ENCODE peak calls at places on chromosomes 2 and 18, in seven cellular contexts. One of them, this sample, is unnamed.

GRCh38 chr2:165149439-165149838 is 54.4 kb downstream of the SCN3A start:
- DNase-seq in mesenchymal stem cell: no peak
- DNase-seq in trophoblast cell: no peak
- DNase-seq in H1: no peak
- DNase-seq in H9: no peak
- DNase-seq in IMR-90: no peak
- DNase-seq in mesendoderm: no peak
- DNase-seq in this sample: no peak

GRCh38 chr18:8854962-8855361 is 149.6 kb downstream of the MTCL1 start:
- DNase-seq in mesenchymal stem cell: peak; percentile 33
- DNase-seq in H1: no peak
- DNase-seq in mesendoderm: no peak
- DNase-seq in IMR-90: peak; percentile 31
- DNase-seq in H9: no peak
- DNase-seq in trophoblast cell: no peak
- DNase-seq in this sample: no peak

GRCh38 chr2:28449489-28450395 is 46.1 kb upstream of the PLB1 start:
- DNase-seq in H1: no peak
- DNase-seq in mesenchymal stem cell: peak; percentile 49
- DNase-seq in mesendoderm: peak; percentile 71
- DNase-seq in trophoblast cell: no peak
- DNase-seq in IMR-90: peak; percentile 46
- DNase-seq in H9: no peak
- DNase-seq in this sample: no peak

GRCh38 chr18:48541026-48541746 is 2.4 kb downstream of the CTIF start:
- DNase-seq in H1: no peak
- DNase-seq in H9: peak; percentile 66
- DNase-seq in IMR-90: peak; percentile 75
- DNase-seq in mesendoderm: peak; percentile 90
- DNase-seq in mesenchymal stem cell: peak; percentile 85
- DNase-seq in trophoblast cell: peak; percentile 82
- DNase-seq in this sample: peak; percentile 65

GRCh38 chr2:76721226-76721625 is 801.0 kb downstream of the LRRTM4 start:
- DNase-seq in IMR-90: no peak
- DNase-seq in H1: no peak
- DNase-seq in H9: no peak
- DNase-seq in mesendoderm: peak; percentile 18
- DNase-seq in trophoblast cell: peak; percentile 54
- DNase-seq in mesenchymal stem cell: peak; percentile 2
- DNase-seq in this sample: no peak

GRCh38 chr18:65527879-65528633 is 222.8 kb upstream of the CDH7 start:
- DNase-seq in H1: no peak
- DNase-seq in trophoblast cell: no peak
- DNase-seq in mesendoderm: no peak
- DNase-seq in mesenchymal stem cell: no peak
- DNase-seq in H9: no peak
- DNase-seq in IMR-90: no peak
- DNase-seq in this sample: no peak

GRCh38 chr2:144322379-144322778 is 197.5 kb downstream of the ZEB2 start:
- DNase-seq in IMR-90: no peak
- DNase-seq in trophoblast cell: no peak
- DNase-seq in mesenchymal stem cell: no peak
- DNase-seq in H9: no peak
- DNase-seq in H1: no peak
- DNase-seq in mesendoderm: no peak
- DNase-seq in this sample: no peak

GRCh38 chr2:229501051-229501794 is 213.1 kb downstream of the DNER start:
- DNase-seq in mesenchymal stem cell: no peak
- DNase-seq in H1: no peak
- DNase-seq in IMR-90: no peak
- DNase-seq in mesendoderm: no peak
- DNase-seq in H9: no peak
- DNase-seq in trophoblast cell: no peak
- DNase-seq in this sample: no peak

GRCh38 chr18:47729356-47729755 is 201.1 kb downstream of the SMAD2 start:
- DNase-seq in H9: no peak
- DNase-seq in H1: no peak
- DNase-seq in IMR-90: no peak
- DNase-seq in trophoblast cell: no peak
- DNase-seq in mesendoderm: no peak
- DNase-seq in mesenchymal stem cell: no peak
- DNase-seq in this sample: no peak

GRCh38 chr2:88764850-88765153 is 73.3 kb downstream of the RPIA start:
- DNase-seq in H9: peak; percentile 44
- DNase-seq in mesenchymal stem cell: no peak
- DNase-seq in H1: no peak
- DNase-seq in IMR-90: no peak
- DNase-seq in trophoblast cell: no peak
- DNase-seq in mesendoderm: no peak
- DNase-seq in this sample: no peak

GRCh38 chr18:3923750-3924149 is 473.8 kb downstream of the TGIF1 start:
- DNase-seq in trophoblast cell: peak; percentile 8
- DNase-seq in IMR-90: peak; percentile 93
- DNase-seq in mesenchymal stem cell: peak; percentile 8
- DNase-seq in H1: no peak
- DNase-seq in mesendoderm: no peak
- DNase-seq in H9: no peak
- DNase-seq in this sample: no peak

GRCh38 chr2:236951830-236952475 is 133.7 kb upstream of the COPS8 start:
- DNase-seq in trophoblast cell: no peak
- DNase-seq in mesenchymal stem cell: no peak
- DNase-seq in H9: no peak
- DNase-seq in H1: no peak
- DNase-seq in IMR-90: no peak
- DNase-seq in mesendoderm: no peak
- DNase-seq in this sample: no peak

GRCh38 chr18:78934003-78934402 is 45.6 kb upstream of the SALL3 start:
- DNase-seq in mesendoderm: no peak
- DNase-seq in IMR-90: no peak
- DNase-seq in mesenchymal stem cell: no peak
- DNase-seq in trophoblast cell: no peak
- DNase-seq in H9: no peak
- DNase-seq in H1: no peak
- DNase-seq in this sample: no peak

GRCh38 chr2:5365871-5366461 is 326.2 kb upstream of the SOX11 start:
- DNase-seq in trophoblast cell: peak; percentile 71
- DNase-seq in IMR-90: peak; percentile 4
- DNase-seq in H1: peak; percentile 46
- DNase-seq in mesenchymal stem cell: peak; percentile 41
- DNase-seq in mesendoderm: peak; percentile 84
- DNase-seq in H9: peak; percentile 85
- DNase-seq in this sample: peak; percentile 69

GRCh38 chr2:198045227-198045626 is 240.8 kb downstream of the PLCL1 start:
- DNase-seq in mesendoderm: no peak
- DNase-seq in IMR-90: no peak
- DNase-seq in H1: no peak
- DNase-seq in trophoblast cell: no peak
- DNase-seq in mesenchymal stem cell: no peak
- DNase-seq in H9: no peak
- DNase-seq in this sample: no peak
- H2AK5ac ChIP-seq in mesendoderm: no peak overlapping the region
- H2AK5ac ChIP-seq in IMR-90: no peak overlapping the region
- H2AK5ac ChIP-seq in H1: no peak overlapping the region
- H2AK5ac ChIP-seq in trophoblast cell: no peak overlapping the region
- H2AK5ac ChIP-seq in mesenchymal stem cell: no peak overlapping the region
- H2AK5ac ChIP-seq in H9: no peak overlapping the region
- H2AK5ac ChIP-seq in this sample: no peak overlapping the region

GRCh38 chr2:44937688-44938240 is 3.7 kb upstream of the SIX3 start:
- DNase-seq in IMR-90: no peak
- DNase-seq in trophoblast cell: no peak
- DNase-seq in H9: peak; percentile 85
- DNase-seq in mesendoderm: peak; percentile 51
- DNase-seq in H1: no peak
- DNase-seq in mesenchymal stem cell: no peak
- DNase-seq in this sample: peak; percentile 86
- H3K4me1 ChIP-seq in IMR-90: no peaks in the 10 kb centered on the region
- H3K4me1 ChIP-seq in trophoblast cell: peaks cover 19% of the 10 kb centered on the region
- H3K4me1 ChIP-seq in H9: peaks cover 6% of the 10 kb centered on the region
- H3K4me1 ChIP-seq in mesendoderm: peaks cover 15% of the 10 kb centered on the region
- H3K4me1 ChIP-seq in H1: peaks cover 52% of the 10 kb centered on the region
- H3K4me1 ChIP-seq in mesenchymal stem cell: peaks cover 39% of the 10 kb centered on the region
- H3K4me1 ChIP-seq in this sample: peaks cover 28% of the 10 kb centered on the region

GRCh38 chr2:204652063-204652462 is 106.8 kb downstream of the PARD3B start:
- DNase-seq in trophoblast cell: no peak
- DNase-seq in H1: no peak
- DNase-seq in H9: no peak
- DNase-seq in IMR-90: no peak
- DNase-seq in mesendoderm: no peak
- DNase-seq in mesenchymal stem cell: no peak
- DNase-seq in this sample: no peak
- H3K4me2 ChIP-seq in trophoblast cell: no peak overlapping the region
- H3K4me2 ChIP-seq in H1: no peak overlapping the region
- H3K4me2 ChIP-seq in H9: no peak overlapping the region
- H3K4me2 ChIP-seq in IMR-90: no peak overlapping the region
- H3K4me2 ChIP-seq in mesendoderm: no peak overlapping the region
- H3K4me2 ChIP-seq in mesenchymal stem cell: no peak overlapping the region
- H3K4me2 ChIP-seq in this sample: no peak overlapping the region

DNA sequence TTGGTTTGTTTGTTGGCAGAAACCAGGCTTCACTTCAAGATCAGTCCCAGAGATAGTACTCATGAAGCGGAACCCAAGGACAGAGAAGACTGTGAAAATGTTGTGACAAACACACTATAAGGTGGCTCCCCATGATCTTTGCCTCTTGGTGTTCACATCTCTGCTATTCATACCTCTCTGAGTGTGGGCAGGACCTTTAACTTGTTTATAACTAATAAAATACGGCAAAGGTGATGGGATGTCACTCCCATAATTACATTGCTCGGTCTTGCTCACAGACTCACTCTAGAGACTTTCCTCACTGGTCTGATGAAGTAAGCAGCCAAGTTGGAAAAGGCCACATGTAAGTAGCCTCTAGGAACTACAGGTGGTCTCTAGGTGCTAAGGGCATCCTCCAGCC is 30.6 kb upstream of the UGP2 start:
- DNase-seq in trophoblast cell: no peak
- DNase-seq in mesendoderm: no peak
- DNase-seq in H1: no peak
- DNase-seq in H9: no peak
- DNase-seq in mesenchymal stem cell: no peak
- DNase-seq in IMR-90: no peak
- DNase-seq in this sample: no peak
- H2AK5ac ChIP-seq in trophoblast cell: peak overlapping the region; percentile 41
- H2AK5ac ChIP-seq in mesendoderm: no peak overlapping the region
- H2AK5ac ChIP-seq in H1: no peak overlapping the region
- H2AK5ac ChIP-seq in H9: no peak overlapping the region
- H2AK5ac ChIP-seq in mesenchymal stem cell: no peak overlapping the region
- H2AK5ac ChIP-seq in IMR-90: no peak overlapping the region
- H2AK5ac ChIP-seq in this sample: no peak overlapping the region

This sample was measured in neuronal stem cell.